ENCODE peak calls at places on chromosome 7, in six cellular contexts. U is tibial nerve, L is heart right ventricle, J is lower lobe of right lung, F is psoas muscle, W is transverse colon. G is an unnamed sample.

GRCh38 chr7:47460251-47460989 is 121.5 kb downstream of the TNS3 start:
- DNase-seq in U (no peak), F (no peak), L (no peak), J (no peak), W (peak; percentile 90), G (no peak)

GRCh38 chr7:68841004-68841403 is 757.3 kb upstream of the AUTS2 start:
- DNase-seq in L (no peak), J (no peak), F (no peak), W (no peak), U (no peak), G (no peak)

GRCh38 chr7:68025363-68025762 is 1028.7 kb downstream of the TYW1 start:
- DNase-seq in J (no peak), L (no peak), U (no peak), W (no peak), F (no peak), G (no peak)

GRCh38 chr7:1994931-1995330 is 237.8 kb downstream of the MAD1L1 start:
- DNase-seq in J (no peak), F (no peak), U (no peak), W (no peak), L (no peak), G (no peak)

GRCh38 chr7:139732471-139733167 is 45.2 kb downstream of the HIPK2 start:
- DNase-seq in U (no peak), W (no peak), J (no peak), L (no peak), F (no peak), G (no peak)

GRCh38 chr7:118005021-118005420 is 131.8 kb upstream of the CTTNBP2 start:
- DNase-seq in L (no peak), W (no peak), F (no peak), J (no peak), U (no peak), G (no peak)

GRCh38 chr7:130322615-130323014 is 22.0 kb upstream of the CPA5 start:
- DNase-seq in F (no peak), U (no peak), W (no peak), J (no peak), L (no peak), G (no peak)

GRCh38 chr7:106464169-106464568 is 179.4 kb upstream of the NAMPT start:
- DNase-seq in W (no peak), F (no peak), L (no peak), J (no peak), U (no peak), G (no peak)

GRCh38 chr7:2687338-2687869 is 598 bp upstream of the AMZ1 start:
- DNase-seq in L (no peak), F (no peak), W (no peak), J (no peak), U (no peak), G (no peak)

GRCh38 chr7:28666144-28666543 is 253.8 kb downstream of the CREB5 start:
- DNase-seq in F (no peak), J (no peak), W (no peak), U (no peak), L (no peak), G (no peak)

DNA sequence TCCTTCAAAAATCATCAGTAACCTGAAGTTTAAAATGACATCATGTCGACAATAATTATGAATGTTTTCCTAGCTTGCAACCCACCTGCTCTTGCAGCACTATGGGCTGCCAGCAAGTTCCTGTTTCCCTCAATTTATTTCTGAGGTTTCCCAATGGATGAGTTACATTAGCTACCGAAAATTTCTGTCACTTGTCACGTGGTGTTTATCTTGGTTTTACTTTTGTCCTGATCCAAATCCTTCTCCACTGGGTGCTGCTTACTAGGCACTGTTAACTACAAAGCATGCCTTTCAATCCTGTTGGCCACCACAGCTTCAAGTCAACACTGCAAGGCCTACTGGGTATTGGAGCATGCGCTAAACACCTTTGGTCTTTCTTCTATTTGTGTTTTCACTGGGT is 31.5 kb downstream of the GIMAP8 start:
- DNase-seq in F (no peak), U (no peak), L (no peak), W (no peak), J (no peak), G (no peak)
- TF ChIP-seq CTCF in F (no peak), U (no peak), L (no peak), W (no peak), J (no peak), G (no peak)

GRCh38 chr7:4131043-4131442 is 551.1 kb upstream of the FOXK1 start:
- DNase-seq in W (no peak), L (no peak), J (no peak), F (no peak), U (no peak), G (no peak)
- H3K4me3 ChIP-seq in W (no peak overlapping the region), L (no peak overlapping the region), J (no peak overlapping the region), F (no peak overlapping the region), U (no peak overlapping the region), G (no peak overlapping the region)

DNA sequence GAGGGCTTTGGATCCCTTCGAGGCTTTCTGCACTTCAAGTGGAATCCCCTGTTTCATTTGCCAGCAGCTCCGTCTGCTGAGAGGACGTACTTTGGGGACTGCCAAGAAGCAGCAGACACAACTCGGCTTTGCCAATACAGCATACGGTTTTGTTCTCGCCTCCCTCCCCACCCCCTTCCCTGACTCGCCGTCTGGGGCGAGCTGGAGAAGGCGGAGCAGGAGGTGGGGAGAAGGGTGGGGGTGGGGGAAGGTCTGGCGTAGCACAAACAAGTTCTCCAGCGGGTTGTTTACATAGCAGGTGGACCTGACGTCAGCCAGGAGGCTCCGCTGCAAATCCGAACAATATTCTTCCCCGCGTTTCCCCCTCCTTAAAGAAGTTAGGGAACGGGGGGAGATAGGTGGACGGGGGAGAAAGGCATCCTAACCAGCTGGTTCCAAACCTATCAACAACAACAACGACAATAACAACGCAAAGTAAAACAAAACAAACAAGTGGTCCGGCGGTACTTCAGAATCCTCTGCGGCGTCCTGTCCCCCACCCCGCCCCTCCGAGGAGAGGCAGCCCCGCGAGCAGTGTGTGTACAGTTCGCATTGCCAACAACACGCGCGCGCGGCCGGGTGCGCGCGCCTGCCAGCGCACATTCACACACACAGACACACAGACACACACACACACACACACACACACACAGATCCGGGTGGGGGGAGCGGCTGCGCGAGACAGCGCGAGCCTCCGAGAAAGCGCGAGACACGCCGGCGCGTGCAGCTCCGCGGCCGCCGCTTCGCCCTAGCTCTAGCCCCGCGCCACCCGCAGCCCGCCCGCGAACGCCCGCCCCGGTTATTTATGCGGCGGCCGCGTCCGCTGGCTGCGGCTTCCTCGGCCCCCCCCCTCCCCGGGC is 167.0 kb upstream of the PPP1R3A start:
- DNase-seq in F (peak; percentile 81), W (peak; percentile 90), L (peak; percentile 67), J (peak; percentile 82), U (peak; percentile 73), G (peak; percentile 74)
- H3K27me3 ChIP-seq in F (no peaks in the 10 kb centered on the region), W (peaks cover 50% of the 10 kb centered on the region), L (peaks cover 86% of the 10 kb centered on the region), J (peaks cover 61% of the 10 kb centered on the region), U (no peaks in the 10 kb centered on the region), G (peaks cover 98% of the 10 kb centered on the region)

GRCh38 chr7:128247640-128248194 is 6.6 kb downstream of the LEP start:
- DNase-seq in F (no peak), U (no peak), W (no peak), J (no peak), L (no peak), G (no peak)
- TF ChIP-seq CTCF in F (no peak), U (no peak), W (no peak), J (no peak), L (no peak), G (no peak)

GRCh38 chr7:26291251-26291650 is 411 bp upstream of the SNX10 start:
- DNase-seq in L (no peak), F (no peak), J (no peak), U (no peak), W (no peak), G (no peak)
- H3K4me3 ChIP-seq in L (no peak overlapping the region), F (peak overlapping the region; percentile 69), J (peak overlapping the region; percentile 63), U (peak overlapping the region; percentile 65), W (peak overlapping the region; percentile 59), G (peak overlapping the region; percentile 69)

G was measured in left ventricle myocardium inferior.